ENCODE peak calls at places on chromosomes 7 and 10, in six cellular contexts. W is fibroblast of lung; B is effector memory CD4-positive, alpha-beta T cell; Q is GM23248; V is mesenchymal stem cell; E is psoas muscle. M is an unnamed sample.

GRCh38 chr10:94103902-94104301 is 110.2 kb downstream of the PLCE1 start:
- DNase-seq in W (peak; percentile 88), B (no peak), Q (peak; percentile 26), V (peak; percentile 95), E (no peak), M (no peak)

GRCh38 chr7:19362099-19362498 is 216.9 kb upstream of the FERD3L start:
- DNase-seq in W (peak; percentile 66), B (no peak), Q (peak; percentile 76), V (no peak), E (no peak), M (no peak)

GRCh38 chr10:46291817-46292572 is 5.2 kb downstream of the ANTXRL start:
- DNase-seq in W (no peak), B (no peak), Q (peak; percentile 23), V (no peak), E (no peak), M (peak; percentile 30)

GRCh38 chr7:151426486-151426905 is 13.4 kb downstream of the CRYGN start:
- DNase-seq in W (peak; percentile 96), B (no peak), Q (peak; percentile 86), V (peak; percentile 79), E (peak; percentile 83), M (no peak)

GRCh38 chr7:149704507-149704906 is 68.9 kb downstream of the ZNF467 start:
- DNase-seq in W (no peak), B (no peak), Q (peak; percentile 56), V (no peak), E (no peak), M (no peak)

GRCh38 chr7:105229641-105230040 is 159.1 kb downstream of the SRPK2 start:
- DNase-seq in W (no peak), B (no peak), Q (no peak), V (no peak), E (no peak), M (no peak)

GRCh38 chr10:6516877-6517276 is 63.2 kb downstream of the PRKCQ start:
- DNase-seq in W (no peak), B (no peak), Q (no peak), V (no peak), E (no peak), M (peak; percentile 29)

GRCh38 chr10:71827828-71828227 is 23.2 kb downstream of the PSAP start:
- DNase-seq in W (no peak), B (no peak), Q (no peak), V (no peak), E (no peak), M (no peak)

GRCh38 chr7:128167316-128167691 is 73.8 kb upstream of the LEP start:
- DNase-seq in W (peak; percentile 72), B (no peak), Q (peak; percentile 82), V (peak; percentile 79), E (no peak), M (no peak)

GRCh38 chr7:29968683-29969457 is 20.7 kb downstream of the SCRN1 start:
- DNase-seq in W (peak; percentile 68), B (no peak), Q (no peak), V (peak; percentile 82), E (no peak), M (no peak)

GRCh38 chr10:50981904-50982303 is 92.4 kb upstream of the PRKG1 start:
- DNase-seq in W (no peak), B (no peak), Q (no peak), V (no peak), E (no peak), M (no peak)

GRCh38 chr7:96179863-96180262 is 142.0 kb downstream of the SLC25A13 start:
- DNase-seq in W (peak; percentile 31), B (no peak), Q (no peak), V (no peak), E (no peak), M (no peak)

GRCh38 chr7:155466814-155467675 is 9.1 kb downstream of the EN2 start:
- DNase-seq in W (no peak), B (no peak), Q (peak; percentile 30), V (no peak), E (no peak), M (no peak)

GRCh38 chr10:4249841-4250496 is 465.0 kb upstream of the KLF6 start:
- DNase-seq in W (no peak), B (no peak), Q (peak; percentile 3), V (no peak), E (no peak), M (no peak)

GRCh38 chr7:128065872-128066271 is 34.6 kb upstream of the LRRC4 start:
- DNase-seq in W (peak; percentile 16), B (no peak), Q (no peak), V (peak; percentile 37), E (no peak), M (no peak)

GRCh38 chr7:64999165-65000004 is 7.1 kb downstream of the ERV3-1 start:
- DNase-seq in W (peak; percentile 57), B (no peak), Q (no peak), V (peak; percentile 16), E (no peak), M (no peak)

GRCh38 chr7:112699725-112700513 is 90.3 kb downstream of the TMEM168 start:
- DNase-seq in W (no peak), B (no peak), Q (no peak), V (no peak), E (no peak), M (no peak)

GRCh38 chr7:137846588-137847417 is at the start of gene DGKI:
- DNase-seq in W (no peak), B (no peak), Q (peak; percentile 70), V (no peak), E (peak; percentile 58), M (no peak)

GRCh38 chr10:71735709-71736569 is 16.4 kb upstream of the C10orf105 start:
- DNase-seq in W (no peak), B (no peak), Q (no peak), V (no peak), E (no peak), M (peak; percentile 73)

GRCh38 chr10:48480397-48481374 is 124.2 kb downstream of the ARHGAP22 start:
- DNase-seq in W (peak; percentile 15), B (no peak), Q (no peak), V (no peak), E (no peak), M (no peak)

GRCh38 chr7:1693419-1693990 is 23.4 kb downstream of the ELFN1 start:
- DNase-seq in W (no peak), B (no peak), Q (no peak), V (no peak), E (peak; percentile 51), M (no peak)

GRCh38 chr10:100739516-100740368 is 5.6 kb upstream of the PAX2 start:
- DNase-seq in W (no peak), B (no peak), Q (no peak), V (no peak), E (no peak), M (no peak)

GRCh38 chr7:151940048-151940845 is 16.0 kb upstream of the GALNTL5 start:
- DNase-seq in W (peak; percentile 92), B (no peak), Q (peak; percentile 82), V (peak; percentile 24), E (peak; percentile 60), M (no peak)

GRCh38 chr7:150953061-150953997 is 24.8 kb downstream of the KCNH2 start:
- DNase-seq in W (no peak), B (no peak), Q (no peak), V (no peak), E (peak; percentile 17), M (no peak)

GRCh38 chr10:119306514-119306951 is 99.2 kb downstream of the GRK5 start:
- DNase-seq in W (no peak), B (peak; percentile 60), Q (peak; percentile 19), V (peak; percentile 36), E (peak; percentile 39), M (peak; percentile 75)
- H3K4me3 ChIP-seq in W (no peak overlapping the region), B (peak overlapping the region; percentile 46), Q (no peak overlapping the region), V (no peak overlapping the region), E (no peak overlapping the region), M (peak overlapping the region; percentile 70)

GRCh38 chr7:8283968-8284367 is 22.0 kb upstream of the ICA1 start:
- DNase-seq in W (no peak), B (no peak), Q (no peak), V (no peak), E (no peak), M (no peak)
- H3K4me1 ChIP-seq in W (no peaks in the 10 kb centered on the region), B (no peaks in the 10 kb centered on the region), Q (no peaks in the 10 kb centered on the region), V (no peaks in the 10 kb centered on the region), E (no peaks in the 10 kb centered on the region), M (no peaks in the 10 kb centered on the region)

DNA sequence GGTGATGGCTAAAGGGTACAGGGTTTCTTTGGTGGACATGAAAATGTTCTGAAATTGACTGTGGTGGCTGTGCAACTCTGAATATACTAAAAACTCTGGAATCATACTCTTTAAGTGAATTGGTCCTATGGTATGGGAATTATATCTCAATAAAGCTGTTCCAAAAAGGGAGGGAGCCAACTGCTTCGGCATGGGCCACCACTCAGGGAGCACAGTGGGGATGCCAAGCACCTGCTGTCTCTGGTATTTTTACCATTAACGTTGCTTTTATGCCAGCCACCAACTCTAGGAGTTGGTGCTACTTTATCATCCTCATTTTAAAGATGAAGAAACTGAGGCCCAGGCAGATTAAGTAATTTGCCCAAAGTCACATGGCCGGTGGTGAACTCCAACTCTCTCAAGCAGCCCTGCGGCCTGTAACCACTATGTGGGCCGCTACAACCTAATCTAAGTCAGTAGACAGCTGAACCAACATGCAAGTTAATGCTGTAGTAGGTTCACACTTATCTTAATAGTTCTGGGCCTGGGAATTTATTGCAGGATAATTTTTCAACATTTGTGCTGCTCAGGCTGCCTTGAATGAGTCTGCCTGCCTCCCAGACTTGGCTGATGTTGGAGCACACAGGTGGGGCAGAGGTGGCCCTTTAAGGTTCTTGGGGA is 20.8 kb downstream of the SH3PXD2A start:
- DNase-seq in W (no peak), B (no peak), Q (no peak), V (no peak), E (no peak), M (no peak)
- H3K4me3 ChIP-seq in W (no peak overlapping the region), B (no peak overlapping the region), Q (no peak overlapping the region), V (no peak overlapping the region), E (no peak overlapping the region), M (no peak overlapping the region)

GRCh38 chr7:158527902-158528502 is 59.6 kb downstream of the PTPRN2 start:
- DNase-seq in W (no peak), B (no peak), Q (no peak), V (no peak), E (peak; percentile 15), M (no peak)
- H3K4me1 ChIP-seq in W (no peaks in the 10 kb centered on the region), B (no peaks in the 10 kb centered on the region), Q (no peaks in the 10 kb centered on the region), V (no peaks in the 10 kb centered on the region), E (no peaks in the 10 kb centered on the region), M (no peaks in the 10 kb centered on the region)